ENCODE peak calls at places on chromosomes 4 and X, in nine cellular contexts. One of them, this sample, is unnamed.

GRCh38 chr4:26420903-26421302 is 69.4 kb downstream of the CCKAR start:
- DNase-seq in smooth muscle cell of the brain vasculature: no peak
- DNase-seq in upper lobe of right lung: no peak
- DNase-seq in endothelial cell of umbilical vein: no peak
- DNase-seq in naive B cell: no peak
- DNase-seq in activated naive CD4-positive, alpha-beta T cell treated with anti-CD3 and anti-CD28 coated beads, Interleukin-2, amount 50 U/mL, for 72 hours: no peak
- DNase-seq in tibial nerve: no peak
- DNase-seq in renal cortical epithelial cell: no peak
- DNase-seq in GM04503: no peak
- DNase-seq in this sample: no peak

GRCh38 chr4:74473155-74473811 is 28.3 kb downstream of the AREG start:
- DNase-seq in smooth muscle cell of the brain vasculature: peak; percentile 45
- DNase-seq in renal cortical epithelial cell: peak; percentile 94
- DNase-seq in activated naive CD4-positive, alpha-beta T cell treated with anti-CD3 and anti-CD28 coated beads, Interleukin-2, amount 50 U/mL, for 72 hours: no peak
- DNase-seq in naive B cell: no peak
- DNase-seq in upper lobe of right lung: no peak
- DNase-seq in endothelial cell of umbilical vein: peak; percentile 84
- DNase-seq in tibial nerve: no peak
- DNase-seq in GM04503: peak; percentile 40
- DNase-seq in this sample: no peak

GRCh38 chr4:155392486-155393184 is 15.9 kb upstream of the MAP9 start:
- DNase-seq in tibial nerve: no peak
- DNase-seq in smooth muscle cell of the brain vasculature: no peak
- DNase-seq in activated naive CD4-positive, alpha-beta T cell treated with anti-CD3 and anti-CD28 coated beads, Interleukin-2, amount 50 U/mL, for 72 hours: no peak
- DNase-seq in endothelial cell of umbilical vein: no peak
- DNase-seq in GM04503: peak; percentile 34
- DNase-seq in renal cortical epithelial cell: peak; percentile 44
- DNase-seq in naive B cell: no peak
- DNase-seq in upper lobe of right lung: no peak
- DNase-seq in this sample: no peak

GRCh38 chr4:53015681-53016080 is 153.6 kb downstream of the RASL11B start:
- DNase-seq in naive B cell: no peak
- DNase-seq in endothelial cell of umbilical vein: peak; percentile 81
- DNase-seq in smooth muscle cell of the brain vasculature: peak; percentile 62
- DNase-seq in GM04503: no peak
- DNase-seq in activated naive CD4-positive, alpha-beta T cell treated with anti-CD3 and anti-CD28 coated beads, Interleukin-2, amount 50 U/mL, for 72 hours: no peak
- DNase-seq in tibial nerve: peak; percentile 34
- DNase-seq in upper lobe of right lung: no peak
- DNase-seq in renal cortical epithelial cell: peak; percentile 31
- DNase-seq in this sample: peak; percentile 71

GRCh38 chrX:136148391-136148790 is 1.1 kb downstream of the FHL1 start:
- DNase-seq in smooth muscle cell of the brain vasculature: no peak
- DNase-seq in renal cortical epithelial cell: no peak
- DNase-seq in activated naive CD4-positive, alpha-beta T cell treated with anti-CD3 and anti-CD28 coated beads, Interleukin-2, amount 50 U/mL, for 72 hours: no peak
- DNase-seq in upper lobe of right lung: no peak
- DNase-seq in GM04503: no peak
- DNase-seq in tibial nerve: no peak
- DNase-seq in endothelial cell of umbilical vein: no peak
- DNase-seq in naive B cell: no peak
- DNase-seq in this sample: no peak

GRCh38 chr4:87555751-87556619 is 26.8 kb upstream of the SPARCL1 start:
- DNase-seq in activated naive CD4-positive, alpha-beta T cell treated with anti-CD3 and anti-CD28 coated beads, Interleukin-2, amount 50 U/mL, for 72 hours: no peak
- DNase-seq in GM04503: peak; percentile 61
- DNase-seq in smooth muscle cell of the brain vasculature: peak; percentile 17
- DNase-seq in renal cortical epithelial cell: peak; percentile 97
- DNase-seq in upper lobe of right lung: no peak
- DNase-seq in naive B cell: no peak
- DNase-seq in endothelial cell of umbilical vein: peak; percentile 24
- DNase-seq in tibial nerve: no peak
- DNase-seq in this sample: no peak

GRCh38 chr4:161359491-161359890 is 804.3 kb downstream of the FSTL5 start:
- DNase-seq in endothelial cell of umbilical vein: no peak
- DNase-seq in upper lobe of right lung: no peak
- DNase-seq in tibial nerve: no peak
- DNase-seq in smooth muscle cell of the brain vasculature: no peak
- DNase-seq in renal cortical epithelial cell: no peak
- DNase-seq in naive B cell: no peak
- DNase-seq in GM04503: no peak
- DNase-seq in activated naive CD4-positive, alpha-beta T cell treated with anti-CD3 and anti-CD28 coated beads, Interleukin-2, amount 50 U/mL, for 72 hours: no peak
- DNase-seq in this sample: no peak

GRCh38 chrX:26918633-26919032 is 544.5 kb downstream of the PPP4R3C start:
- DNase-seq in GM04503: no peak
- DNase-seq in tibial nerve: no peak
- DNase-seq in renal cortical epithelial cell: peak; percentile 2
- DNase-seq in naive B cell: no peak
- DNase-seq in upper lobe of right lung: no peak
- DNase-seq in activated naive CD4-positive, alpha-beta T cell treated with anti-CD3 and anti-CD28 coated beads, Interleukin-2, amount 50 U/mL, for 72 hours: no peak
- DNase-seq in smooth muscle cell of the brain vasculature: no peak
- DNase-seq in endothelial cell of umbilical vein: peak; percentile 31
- DNase-seq in this sample: no peak

GRCh38 chrX:51614353-51614752 is 4.4 kb downstream of the CENPVL3 start:
- DNase-seq in upper lobe of right lung: no peak
- DNase-seq in naive B cell: peak; percentile 9
- DNase-seq in smooth muscle cell of the brain vasculature: no peak
- DNase-seq in renal cortical epithelial cell: peak; percentile 27
- DNase-seq in GM04503: peak; percentile 21
- DNase-seq in endothelial cell of umbilical vein: peak; percentile 13
- DNase-seq in tibial nerve: no peak
- DNase-seq in activated naive CD4-positive, alpha-beta T cell treated with anti-CD3 and anti-CD28 coated beads, Interleukin-2, amount 50 U/mL, for 72 hours: no peak
- DNase-seq in this sample: no peak

GRCh38 chrX:68571292-68572256 is 72.7 kb downstream of the YIPF6 start:
- DNase-seq in endothelial cell of umbilical vein: no peak
- DNase-seq in renal cortical epithelial cell: peak; percentile 90
- DNase-seq in activated naive CD4-positive, alpha-beta T cell treated with anti-CD3 and anti-CD28 coated beads, Interleukin-2, amount 50 U/mL, for 72 hours: no peak
- DNase-seq in naive B cell: no peak
- DNase-seq in upper lobe of right lung: no peak
- DNase-seq in GM04503: peak; percentile 16
- DNase-seq in tibial nerve: no peak
- DNase-seq in smooth muscle cell of the brain vasculature: no peak
- DNase-seq in this sample: no peak

GRCh38 chr4:10203851-10204250 is 87.3 kb upstream of the WDR1 start:
- DNase-seq in GM04503: no peak
- DNase-seq in endothelial cell of umbilical vein: no peak
- DNase-seq in activated naive CD4-positive, alpha-beta T cell treated with anti-CD3 and anti-CD28 coated beads, Interleukin-2, amount 50 U/mL, for 72 hours: no peak
- DNase-seq in tibial nerve: no peak
- DNase-seq in upper lobe of right lung: no peak
- DNase-seq in naive B cell: no peak
- DNase-seq in renal cortical epithelial cell: no peak
- DNase-seq in smooth muscle cell of the brain vasculature: no peak
- DNase-seq in this sample: no peak

GRCh38 chr4:1245481-1246051 is 3.4 kb downstream of the CTBP1 start:
- DNase-seq in GM04503: no peak
- DNase-seq in renal cortical epithelial cell: no peak
- DNase-seq in smooth muscle cell of the brain vasculature: no peak
- DNase-seq in upper lobe of right lung: no peak
- DNase-seq in endothelial cell of umbilical vein: no peak
- DNase-seq in activated naive CD4-positive, alpha-beta T cell treated with anti-CD3 and anti-CD28 coated beads, Interleukin-2, amount 50 U/mL, for 72 hours: no peak
- DNase-seq in naive B cell: no peak
- DNase-seq in tibial nerve: no peak
- DNase-seq in this sample: no peak

GRCh38 chr4:8278421-8279287 is 9.1 kb downstream of the HTRA3 start:
- DNase-seq in activated naive CD4-positive, alpha-beta T cell treated with anti-CD3 and anti-CD28 coated beads, Interleukin-2, amount 50 U/mL, for 72 hours: no peak
- DNase-seq in smooth muscle cell of the brain vasculature: no peak
- DNase-seq in naive B cell: no peak
- DNase-seq in endothelial cell of umbilical vein: peak; percentile 85
- DNase-seq in tibial nerve: no peak
- DNase-seq in renal cortical epithelial cell: peak; percentile 69
- DNase-seq in GM04503: no peak
- DNase-seq in upper lobe of right lung: peak; percentile 53
- DNase-seq in this sample: peak; percentile 85

GRCh38 chr4:119211856-119212250 is 660 bp upstream of the USP53 start:
- DNase-seq in activated naive CD4-positive, alpha-beta T cell treated with anti-CD3 and anti-CD28 coated beads, Interleukin-2, amount 50 U/mL, for 72 hours: no peak
- DNase-seq in naive B cell: no peak
- DNase-seq in renal cortical epithelial cell: peak; percentile 83
- DNase-seq in upper lobe of right lung: no peak
- DNase-seq in endothelial cell of umbilical vein: no peak
- DNase-seq in tibial nerve: no peak
- DNase-seq in GM04503: no peak
- DNase-seq in smooth muscle cell of the brain vasculature: no peak
- DNase-seq in this sample: no peak

GRCh38 chr4:13484749-13485345 is 707 bp upstream of the RAB28 start:
- DNase-seq in upper lobe of right lung: no peak
- DNase-seq in endothelial cell of umbilical vein: no peak
- DNase-seq in smooth muscle cell of the brain vasculature: no peak
- DNase-seq in renal cortical epithelial cell: peak; percentile 18
- DNase-seq in tibial nerve: no peak
- DNase-seq in activated naive CD4-positive, alpha-beta T cell treated with anti-CD3 and anti-CD28 coated beads, Interleukin-2, amount 50 U/mL, for 72 hours: no peak
- DNase-seq in GM04503: peak; percentile 24
- DNase-seq in naive B cell: no peak
- DNase-seq in this sample: no peak

GRCh38 chr4:125313497-125313896 is 1.3 kb upstream of the FAT4 start:
- DNase-seq in GM04503: peak; percentile 61
- DNase-seq in tibial nerve: peak; percentile 86
- DNase-seq in renal cortical epithelial cell: peak; percentile 79
- DNase-seq in naive B cell: peak; percentile 25
- DNase-seq in smooth muscle cell of the brain vasculature: peak; percentile 91
- DNase-seq in activated naive CD4-positive, alpha-beta T cell treated with anti-CD3 and anti-CD28 coated beads, Interleukin-2, amount 50 U/mL, for 72 hours: no peak
- DNase-seq in endothelial cell of umbilical vein: peak; percentile 95
- DNase-seq in upper lobe of right lung: no peak
- DNase-seq in this sample: peak; percentile 65

GRCh38 chr4:98027827-98028226 is 115.4 kb downstream of the STPG2 start:
- DNase-seq in naive B cell: no peak
- DNase-seq in activated naive CD4-positive, alpha-beta T cell treated with anti-CD3 and anti-CD28 coated beads, Interleukin-2, amount 50 U/mL, for 72 hours: no peak
- DNase-seq in smooth muscle cell of the brain vasculature: no peak
- DNase-seq in renal cortical epithelial cell: peak; percentile 85
- DNase-seq in upper lobe of right lung: no peak
- DNase-seq in GM04503: no peak
- DNase-seq in endothelial cell of umbilical vein: no peak
- DNase-seq in tibial nerve: no peak
- DNase-seq in this sample: no peak

GRCh38 chrX:2829066-2829430 is 318 bp downstream of the GYG2 start:
- DNase-seq in upper lobe of right lung: no peak
- DNase-seq in tibial nerve: no peak
- DNase-seq in activated naive CD4-positive, alpha-beta T cell treated with anti-CD3 and anti-CD28 coated beads, Interleukin-2, amount 50 U/mL, for 72 hours: no peak
- DNase-seq in endothelial cell of umbilical vein: no peak
- DNase-seq in renal cortical epithelial cell: no peak
- DNase-seq in smooth muscle cell of the brain vasculature: no peak
- DNase-seq in naive B cell: no peak
- DNase-seq in GM04503: no peak
- DNase-seq in this sample: no peak

GRCh38 chr4:57034571-57034970 is 55.9 kb downstream of the POLR2B start:
- DNase-seq in naive B cell: no peak
- DNase-seq in endothelial cell of umbilical vein: no peak
- DNase-seq in renal cortical epithelial cell: no peak
- DNase-seq in smooth muscle cell of the brain vasculature: no peak
- DNase-seq in upper lobe of right lung: no peak
- DNase-seq in tibial nerve: no peak
- DNase-seq in GM04503: no peak
- DNase-seq in activated naive CD4-positive, alpha-beta T cell treated with anti-CD3 and anti-CD28 coated beads, Interleukin-2, amount 50 U/mL, for 72 hours: no peak
- DNase-seq in this sample: no peak

GRCh38 chrX:70445197-70445656 is 592 bp downstream of the DLG3 start:
- DNase-seq in activated naive CD4-positive, alpha-beta T cell treated with anti-CD3 and anti-CD28 coated beads, Interleukin-2, amount 50 U/mL, for 72 hours: no peak
- DNase-seq in upper lobe of right lung: no peak
- DNase-seq in smooth muscle cell of the brain vasculature: no peak
- DNase-seq in endothelial cell of umbilical vein: no peak
- DNase-seq in tibial nerve: no peak
- DNase-seq in renal cortical epithelial cell: no peak
- DNase-seq in GM04503: no peak
- DNase-seq in naive B cell: no peak
- DNase-seq in this sample: no peak

GRCh38 chrX:24732705-24733104 is 39.0 kb downstream of the POLA1 start:
- DNase-seq in upper lobe of right lung: no peak
- DNase-seq in endothelial cell of umbilical vein: no peak
- DNase-seq in naive B cell: no peak
- DNase-seq in renal cortical epithelial cell: no peak
- DNase-seq in GM04503: no peak
- DNase-seq in smooth muscle cell of the brain vasculature: no peak
- DNase-seq in tibial nerve: no peak
- DNase-seq in activated naive CD4-positive, alpha-beta T cell treated with anti-CD3 and anti-CD28 coated beads, Interleukin-2, amount 50 U/mL, for 72 hours: no peak
- DNase-seq in this sample: no peak

GRCh38 chrX:13340182-13340791 is 20.4 kb upstream of the ATXN3L start:
- DNase-seq in GM04503: peak; percentile 71
- DNase-seq in tibial nerve: no peak
- DNase-seq in smooth muscle cell of the brain vasculature: no peak
- DNase-seq in activated naive CD4-positive, alpha-beta T cell treated with anti-CD3 and anti-CD28 coated beads, Interleukin-2, amount 50 U/mL, for 72 hours: no peak
- DNase-seq in naive B cell: no peak
- DNase-seq in upper lobe of right lung: no peak
- DNase-seq in renal cortical epithelial cell: no peak
- DNase-seq in endothelial cell of umbilical vein: no peak
- DNase-seq in this sample: no peak

GRCh38 chr4:3827616-3828492 is 61.7 kb downstream of the ADRA2C start:
- DNase-seq in endothelial cell of umbilical vein: no peak
- DNase-seq in smooth muscle cell of the brain vasculature: no peak
- DNase-seq in renal cortical epithelial cell: no peak
- DNase-seq in tibial nerve: peak; percentile 18
- DNase-seq in activated naive CD4-positive, alpha-beta T cell treated with anti-CD3 and anti-CD28 coated beads, Interleukin-2, amount 50 U/mL, for 72 hours: no peak
- DNase-seq in GM04503: peak; percentile 12
- DNase-seq in upper lobe of right lung: peak; percentile 89
- DNase-seq in naive B cell: no peak
- DNase-seq in this sample: peak; percentile 84

GRCh38 chr4:146340798-146341197 is 126.5 kb downstream of the REELD1 start:
- DNase-seq in activated naive CD4-positive, alpha-beta T cell treated with anti-CD3 and anti-CD28 coated beads, Interleukin-2, amount 50 U/mL, for 72 hours: no peak
- DNase-seq in naive B cell: no peak
- DNase-seq in GM04503: no peak
- DNase-seq in renal cortical epithelial cell: peak; percentile 55
- DNase-seq in tibial nerve: no peak
- DNase-seq in endothelial cell of umbilical vein: peak; percentile 37
- DNase-seq in upper lobe of right lung: no peak
- DNase-seq in smooth muscle cell of the brain vasculature: no peak
- DNase-seq in this sample: no peak

GRCh38 chr4:56148428-56148827 is 199.7 kb downstream of the CEP135 start:
- DNase-seq in tibial nerve: no peak
- DNase-seq in GM04503: no peak
- DNase-seq in renal cortical epithelial cell: no peak
- DNase-seq in smooth muscle cell of the brain vasculature: no peak
- DNase-seq in activated naive CD4-positive, alpha-beta T cell treated with anti-CD3 and anti-CD28 coated beads, Interleukin-2, amount 50 U/mL, for 72 hours: no peak
- DNase-seq in naive B cell: no peak
- DNase-seq in endothelial cell of umbilical vein: no peak
- DNase-seq in upper lobe of right lung: no peak
- DNase-seq in this sample: no peak

GRCh38 chr4:7006411-7006810 is 36.8 kb upstream of the TADA2B start:
- DNase-seq in renal cortical epithelial cell: no peak
- DNase-seq in activated naive CD4-positive, alpha-beta T cell treated with anti-CD3 and anti-CD28 coated beads, Interleukin-2, amount 50 U/mL, for 72 hours: no peak
- DNase-seq in smooth muscle cell of the brain vasculature: no peak
- DNase-seq in GM04503: peak; percentile 42
- DNase-seq in naive B cell: no peak
- DNase-seq in upper lobe of right lung: no peak
- DNase-seq in tibial nerve: no peak
- DNase-seq in endothelial cell of umbilical vein: no peak
- DNase-seq in this sample: no peak

GRCh38 chrX:50978920-50979660 is 68.6 kb downstream of the BMP15 start:
- DNase-seq in activated naive CD4-positive, alpha-beta T cell treated with anti-CD3 and anti-CD28 coated beads, Interleukin-2, amount 50 U/mL, for 72 hours: no peak
- DNase-seq in endothelial cell of umbilical vein: no peak
- DNase-seq in tibial nerve: no peak
- DNase-seq in GM04503: no peak
- DNase-seq in upper lobe of right lung: no peak
- DNase-seq in naive B cell: no peak
- DNase-seq in smooth muscle cell of the brain vasculature: no peak
- DNase-seq in renal cortical epithelial cell: no peak
- DNase-seq in this sample: no peak

GRCh38 chr4:123463869-123464268 is 67.3 kb downstream of the SPRY1 start:
- DNase-seq in activated naive CD4-positive, alpha-beta T cell treated with anti-CD3 and anti-CD28 coated beads, Interleukin-2, amount 50 U/mL, for 72 hours: no peak
- DNase-seq in renal cortical epithelial cell: no peak
- DNase-seq in naive B cell: peak; percentile 43
- DNase-seq in smooth muscle cell of the brain vasculature: no peak
- DNase-seq in upper lobe of right lung: no peak
- DNase-seq in tibial nerve: no peak
- DNase-seq in GM04503: no peak
- DNase-seq in endothelial cell of umbilical vein: no peak
- DNase-seq in this sample: no peak

GRCh38 chr4:1276984-1277383 is 12.7 kb upstream of the MAEA start:
- DNase-seq in smooth muscle cell of the brain vasculature: no peak
- DNase-seq in upper lobe of right lung: no peak
- DNase-seq in activated naive CD4-positive, alpha-beta T cell treated with anti-CD3 and anti-CD28 coated beads, Interleukin-2, amount 50 U/mL, for 72 hours: no peak
- DNase-seq in naive B cell: no peak
- DNase-seq in endothelial cell of umbilical vein: no peak
- DNase-seq in renal cortical epithelial cell: no peak
- DNase-seq in GM04503: no peak
- DNase-seq in tibial nerve: no peak
- DNase-seq in this sample: no peak

GRCh38 chrX:65537229-65537628 is 2.6 kb upstream of the LAS1L start:
- DNase-seq in upper lobe of right lung: no peak
- DNase-seq in smooth muscle cell of the brain vasculature: no peak
- DNase-seq in endothelial cell of umbilical vein: no peak
- DNase-seq in naive B cell: no peak
- DNase-seq in tibial nerve: no peak
- DNase-seq in renal cortical epithelial cell: peak; percentile 2
- DNase-seq in GM04503: no peak
- DNase-seq in activated naive CD4-positive, alpha-beta T cell treated with anti-CD3 and anti-CD28 coated beads, Interleukin-2, amount 50 U/mL, for 72 hours: no peak
- DNase-seq in this sample: no peak

GRCh38 chr4:158016511-158016910 is 156.3 kb downstream of the GASK1B start:
- DNase-seq in smooth muscle cell of the brain vasculature: no peak
- DNase-seq in upper lobe of right lung: no peak
- DNase-seq in activated naive CD4-positive, alpha-beta T cell treated with anti-CD3 and anti-CD28 coated beads, Interleukin-2, amount 50 U/mL, for 72 hours: no peak
- DNase-seq in endothelial cell of umbilical vein: peak; percentile 55
- DNase-seq in renal cortical epithelial cell: peak; percentile 75
- DNase-seq in naive B cell: no peak
- DNase-seq in tibial nerve: no peak
- DNase-seq in GM04503: no peak
- DNase-seq in this sample: no peak

This sample was measured in sigmoid colon.